ENCODE peak calls at places on chromosome 12, in nine cellular contexts. X is psoas muscle, V is SK-N-SH, Q is endodermal cell, A is Peyer's patch, F is pancreas, E is esophagus squamous epithelium, B is endothelial cell of umbilical vein, K is PC-3. I is an unnamed sample.

GRCh38 chr12:26028953-26029740 is 70.7 kb downstream of the RASSF8 start:
- DNase-seq in B (peak; percentile 78), E (no peak), X (no peak), V (peak; percentile 52), K (peak; percentile 85), A (no peak), Q (peak; percentile 72), F (no peak), I (no peak)

GRCh38 chr12:116599285-116600122 is 40.3 kb downstream of the MAP1LC3B2 start:
- DNase-seq in F (peak; percentile 92), Q (peak; percentile 96), E (peak; percentile 10), A (peak; percentile 82), K (peak; percentile 91), X (peak; percentile 91), B (peak; percentile 73), V (peak; percentile 81), I (peak; percentile 74)

GRCh38 chr12:119780786-119781434 is 96.2 kb downstream of the CIT start:
- DNase-seq in E (no peak), K (peak; percentile 91), Q (peak; percentile 82), V (peak; percentile 59), X (no peak), F (no peak), B (peak; percentile 67), A (no peak), I (no peak)

GRCh38 chr12:103085541-103085940 is 128.1 kb downstream of the ASCL1 start:
- DNase-seq in X (no peak), K (no peak), B (no peak), F (no peak), A (no peak), Q (no peak), V (no peak), E (no peak), I (no peak)

GRCh38 chr12:119177056-119177325 is 1.7 kb upstream of the HSPB8 start:
- DNase-seq in F (no peak), Q (no peak), K (no peak), E (no peak), V (no peak), B (no peak), X (no peak), A (no peak), I (no peak)

GRCh38 chr12:21169878-21170472 is 39.0 kb downstream of the SLCO1B1 start:
- DNase-seq in F (no peak), A (no peak), Q (peak; percentile 97), K (peak; percentile 54), X (no peak), B (peak; percentile 64), E (no peak), V (peak; percentile 33), I (no peak)

GRCh38 chr12:70120970-70121369 is 122.3 kb upstream of the CNOT2 start:
- DNase-seq in Q (no peak), A (no peak), V (peak; percentile 75), F (no peak), K (no peak), X (no peak), B (no peak), E (no peak), I (no peak)

GRCh38 chr12:108048686-108049085 is 80.4 kb upstream of the WSCD2 start:
- DNase-seq in X (no peak), V (no peak), B (no peak), A (no peak), E (no peak), K (no peak), F (no peak), Q (no peak), I (no peak)

GRCh38 chr12:39586811-39587210 is 32.8 kb downstream of the ABCD2 start:
- DNase-seq in Q (no peak), X (no peak), K (no peak), A (no peak), E (no peak), F (no peak), V (no peak), B (no peak), I (no peak)

GRCh38 chr12:53508534-53509199 is 1.4 kb upstream of the NPFF start:
- DNase-seq in A (peak; percentile 91), Q (peak; percentile 100), E (peak; percentile 26), F (peak; percentile 90), X (peak; percentile 90), B (peak; percentile 89), V (peak; percentile 84), K (peak; percentile 94), I (peak; percentile 79)

GRCh38 chr12:88299567-88300101 is 157.5 kb downstream of the TMTC3 start:
- DNase-seq in E (no peak), X (no peak), V (no peak), B (peak; percentile 96), Q (no peak), A (no peak), K (peak; percentile 95), F (no peak), I (no peak)

GRCh38 chr12:44500423-44500822 is 375.7 kb downstream of the NELL2 start:
- DNase-seq in B (no peak), X (peak; percentile 45), E (no peak), Q (no peak), K (no peak), A (no peak), V (no peak), F (peak; percentile 75), I (no peak)

GRCh38 chr12:68423175-68423574 is 91.0 kb upstream of the MDM1 start:
- DNase-seq in K (no peak), X (no peak), Q (no peak), E (no peak), A (no peak), V (no peak), F (no peak), B (peak; percentile 88), I (no peak)

GRCh38 chr12:26523708-26524150 is 309.3 kb downstream of the ITPR2 start:
- DNase-seq in B (peak; percentile 43), K (no peak), Q (no peak), F (peak; percentile 94), A (peak; percentile 86), V (peak; percentile 67), X (peak; percentile 92), E (peak; percentile 36), I (peak; percentile 88)

GRCh38 chr12:27902651-27903050 is 69.9 kb downstream of the PTHLH start:
- DNase-seq in B (no peak), A (no peak), Q (no peak), F (no peak), X (no peak), V (no peak), K (no peak), E (no peak), I (no peak)
- H3K27ac ChIP-seq in B (no peak overlapping the region), A (no peak overlapping the region), Q (no peak overlapping the region), F (no peak overlapping the region), X (no peak overlapping the region), V (no peak overlapping the region), K (no peak overlapping the region), E (no peak overlapping the region), I (no peak overlapping the region)

DNA sequence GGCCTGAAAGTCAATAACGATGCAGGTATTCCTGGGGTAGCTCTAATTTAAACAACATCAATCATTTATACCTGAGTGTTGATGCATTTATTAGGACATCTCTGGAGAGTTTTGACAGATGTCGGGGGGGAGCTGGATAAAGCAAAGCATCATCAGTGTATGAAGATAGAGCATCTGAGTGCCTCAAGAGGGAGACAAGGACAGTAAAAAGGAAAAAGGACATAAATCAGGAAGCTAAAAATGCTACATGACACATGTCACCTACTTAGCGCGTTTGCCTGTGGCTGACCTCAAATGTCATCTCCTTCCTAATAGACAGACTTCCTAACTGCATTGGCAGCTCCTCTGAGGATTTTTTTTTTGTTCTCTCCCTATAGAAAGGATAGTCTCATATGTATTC is 259.5 kb upstream of the PKP2 start:
- DNase-seq in A (no peak), V (no peak), Q (no peak), K (no peak), B (no peak), X (no peak), E (no peak), F (no peak), I (no peak)
- H3K9me3 ChIP-seq in A (no peaks in the 10 kb centered on the region), V (no peaks in the 10 kb centered on the region), Q (peaks cover 53% of the 10 kb centered on the region), K (no peaks in the 10 kb centered on the region), B (peaks cover 5% of the 10 kb centered on the region), X (no peaks in the 10 kb centered on the region), E (no peaks in the 10 kb centered on the region), F (no peaks in the 10 kb centered on the region), I (no peaks in the 10 kb centered on the region)

GRCh38 chr12:124284368-124284767 is 10.5 kb upstream of the RFLNA start:
- DNase-seq in X (no peak), F (no peak), Q (no peak), E (no peak), V (no peak), A (no peak), K (no peak), B (no peak), I (no peak)

GRCh38 chr12:124279846-124280360 is 15.0 kb upstream of the RFLNA start:
- DNase-seq in K (no peak), E (no peak), V (no peak), Q (no peak), X (no peak), F (no peak), B (peak; percentile 18), A (no peak), I (no peak)

GRCh38 chr12:124286414-124286813 is 8.5 kb upstream of the RFLNA start:
- DNase-seq in K (no peak), Q (no peak), A (no peak), F (no peak), X (no peak), E (no peak), V (peak; percentile 82), B (peak; percentile 33), I (no peak)

GRCh38 chr12:124281309-124281708 is 13.6 kb upstream of the RFLNA start:
- DNase-seq in B (no peak), E (no peak), V (no peak), A (no peak), X (no peak), F (no peak), K (no peak), Q (no peak), I (no peak)

DNA sequence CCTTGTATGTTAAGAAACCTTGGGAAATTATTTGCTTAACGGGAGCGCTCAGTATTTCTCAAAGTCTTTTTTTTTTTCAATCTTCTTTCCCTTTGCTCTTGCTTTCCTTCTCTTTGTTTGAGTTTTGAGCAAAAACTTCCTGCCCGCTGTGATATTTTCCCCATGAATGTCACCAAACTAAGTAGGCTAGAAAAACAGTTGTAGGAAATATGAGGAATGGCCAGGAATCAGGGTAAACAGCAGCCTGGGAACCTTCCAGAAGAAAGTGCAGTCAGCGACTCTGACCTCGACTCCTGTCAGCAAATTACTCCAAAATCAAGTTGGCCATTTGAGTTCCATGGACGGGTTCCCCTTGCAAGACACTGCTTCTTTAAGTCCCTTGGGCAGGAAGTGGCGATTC is 11.6 kb upstream of the RFLNA start:
- DNase-seq in K (no peak), A (no peak), B (peak; percentile 85), X (no peak), F (no peak), Q (no peak), E (no peak), V (no peak), I (no peak)
- H3K27me3 ChIP-seq in K (peaks cover 95% of the 10 kb centered on the region), A (no peaks in the 10 kb centered on the region), B (no peaks in the 10 kb centered on the region), X (peaks cover under 1% of the 10 kb centered on the region), F (no peaks in the 10 kb centered on the region), Q (no peaks in the 10 kb centered on the region), E (no peaks in the 10 kb centered on the region), V (peaks cover 6% of the 10 kb centered on the region), I (peaks cover 4% of the 10 kb centered on the region)

DNA sequence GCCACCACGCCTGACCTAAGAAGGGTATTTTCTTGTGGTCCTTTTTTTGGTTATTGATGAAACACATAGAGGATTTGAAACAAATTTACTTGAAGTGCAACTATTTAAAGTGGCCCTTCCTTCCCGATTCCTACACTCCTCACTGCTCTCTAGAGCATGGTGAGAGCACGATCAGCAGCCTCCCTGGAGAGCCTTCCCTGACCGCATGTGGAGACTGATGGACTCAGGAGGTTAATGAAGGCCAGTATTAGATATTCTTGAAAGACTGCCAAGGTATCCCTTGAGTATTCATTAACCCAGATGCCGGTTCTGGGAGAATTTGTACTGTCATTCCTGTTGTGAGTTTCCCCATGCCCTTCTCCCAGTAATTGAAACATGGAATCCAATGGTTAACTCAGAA is 102.8 kb upstream of the FGD4 start:
- DNase-seq in B (no peak), E (no peak), Q (no peak), K (no peak), V (no peak), A (no peak), X (no peak), F (no peak), I (no peak)
- H3K27ac ChIP-seq in B (no peak overlapping the region), E (no peak overlapping the region), Q (no peak overlapping the region), K (no peak overlapping the region), V (no peak overlapping the region), A (no peak overlapping the region), X (no peak overlapping the region), F (no peak overlapping the region), I (no peak overlapping the region)